ENCODE peak calls at places on chromosomes 7 and 10, in seven cellular contexts. P is right atrium auricular region, N is left ventricle myocardium inferior, D is astrocyte of the spinal cord, Z is choroid plexus epithelial cell, V is breast epithelium, A is neural progenitor cell. X is an unnamed sample.

GRCh38 chr7:55570218-55570873 is 2.0 kb downstream of the VOPP1 start:
- DNase-seq in Z (no peak), D (no peak), N (no peak), P (no peak), V (no peak), A (no peak), X (peak)

GRCh38 chr7:46072722-46073121 is 151.7 kb upstream of the IGFBP3 start:
- DNase-seq in Z (peak), D (peak), N (no peak), V (no peak), P (no peak), A (no peak), X (peak)

GRCh38 chr10:71878327-71879034 is 27.4 kb upstream of the PSAP start:
- DNase-seq in N (peak), D (no peak), A (peak), V (no peak), Z (no peak), P (no peak), X (no peak)

GRCh38 chr10:48429309-48429708 is 122.8 kb downstream of the MAPK8 start:
- DNase-seq in A (peak), Z (no peak), V (no peak), N (no peak), D (no peak), P (no peak), X (no peak)

GRCh38 chr7:910441-910861 is 34.1 kb downstream of the GET4 start:
- DNase-seq in A (no peak), Z (no peak), V (no peak), D (no peak), P (no peak), N (no peak), X (no peak)

GRCh38 chr7:112462236-112462635 is 12.0 kb downstream of the IFRD1 start:
- DNase-seq in Z (peak), V (no peak), N (no peak), P (no peak), D (peak), A (no peak), X (peak)

GRCh38 chr10:46318808-46319207 is 32.0 kb downstream of the ANTXRL start:
- DNase-seq in A (no peak), V (no peak), N (no peak), P (peak), D (no peak), Z (no peak), X (no peak)

GRCh38 chr10:43084812-43085211 is 7.9 kb downstream of the RET start:
- DNase-seq in V (no peak), A (no peak), P (no peak), D (no peak), Z (no peak), N (no peak), X (no peak)

GRCh38 chr10:126417220-126417825 is 29.0 kb upstream of the ADAM12 start:
- DNase-seq in D (no peak), P (no peak), V (no peak), N (no peak), A (no peak), Z (no peak), X (no peak)

GRCh38 chr10:23512355-23513058 is 73.6 kb downstream of the OTUD1 start:
- DNase-seq in P (no peak), V (no peak), D (peak), A (no peak), N (no peak), Z (peak), X (peak)

GRCh38 chr10:91349381-91349780 is 60.8 kb upstream of the HECTD2 start:
- DNase-seq in P (peak), N (no peak), V (no peak), Z (peak), D (peak), A (no peak), X (peak)

GRCh38 chr7:91892821-91893340 is 12.4 kb upstream of the MTERF1 start:
- DNase-seq in A (peak), P (no peak), Z (peak), D (peak), V (no peak), N (no peak), X (peak)

GRCh38 chr10:103265712-103266329 is 11.1 kb upstream of the INA start:
- DNase-seq in Z (peak), N (no peak), A (peak), D (peak), V (peak), P (peak), X (peak)

GRCh38 chr10:88091490-88092061 is 228.2 kb downstream of the PTEN start:
- DNase-seq in P (no peak), Z (no peak), A (no peak), N (no peak), V (no peak), D (no peak), X (no peak)

GRCh38 chr10:8057636-8058273 is 3.3 kb downstream of the GATA3 start:
- DNase-seq in N (no peak), P (no peak), A (peak), Z (no peak), D (no peak), V (no peak), X (no peak)

GRCh38 chr7:27182861-27183681 is 2.0 kb downstream of the HOXA11 start:
- DNase-seq in P (no peak), A (peak), N (no peak), Z (no peak), V (peak), D (no peak), X (no peak)

GRCh38 chr7:868189-868486 is 8.2 kb upstream of the GET4 start:
- DNase-seq in Z (no peak), D (no peak), N (no peak), P (no peak), A (no peak), V (no peak), X (no peak)

GRCh38 chr10:86376852-86377796 is 10.5 kb upstream of the GRID1 start:
- DNase-seq in D (peak), N (peak), A (peak), Z (peak), V (peak), P (peak), X (peak)

GRCh38 chr7:2004841-2005351 is 227.8 kb downstream of the MAD1L1 start:
- DNase-seq in N (peak), D (no peak), P (no peak), V (no peak), Z (no peak), A (no peak), X (no peak)

GRCh38 chr10:46028584-46029570 is 1.5 kb downstream of the NCOA4 start:
- DNase-seq in A (peak), D (peak), P (no peak), Z (peak), N (no peak), V (no peak), X (peak)

GRCh38 chr7:30080818-30081217 is 52.6 kb downstream of the PLEKHA8 start:
- DNase-seq in Z (no peak), V (no peak), D (no peak), A (no peak), N (no peak), P (no peak), X (no peak)

GRCh38 chr7:143321734-143322133 is 5.8 kb downstream of the CLCN1 start:
- DNase-seq in N (no peak), Z (no peak), D (no peak), P (peak), V (no peak), A (no peak), X (no peak)

GRCh38 chr10:130046591-130046990 is 64.0 kb downstream of the C10orf143 start:
- DNase-seq in D (no peak), A (no peak), P (no peak), N (no peak), Z (no peak), V (no peak), X (no peak)

GRCh38 chr10:99941942-99942835 is 67.6 kb downstream of the DNMBP start:
- DNase-seq in Z (peak), N (no peak), V (no peak), D (peak), P (no peak), A (no peak), X (peak)

GRCh38 chr10:26799342-26799741 is 61.4 kb downstream of the ABI1 start:
- DNase-seq in V (no peak), A (no peak), P (no peak), D (no peak), Z (no peak), N (no peak), X (no peak)

GRCh38 chr7:29078286-29078685 is 68.1 kb downstream of the CPVL start:
- DNase-seq in N (no peak), A (no peak), Z (no peak), D (no peak), V (no peak), P (no peak), X (no peak)

GRCh38 chr7:157405501-157405900 is 68.7 kb downstream of the DNAJB6 start:
- DNase-seq in P (no peak), Z (no peak), V (no peak), N (no peak), D (no peak), A (no peak), X (no peak)

GRCh38 chr10:12513775-12514663 is 164.7 kb downstream of the CAMK1D start:
- DNase-seq in D (no peak), N (no peak), Z (no peak), V (no peak), A (no peak), P (peak), X (no peak)

GRCh38 chr7:128407751-128408708 is 1.8 kb downstream of the IMPDH1 start:
- DNase-seq in N (no peak), D (no peak), V (no peak), Z (no peak), P (no peak), A (peak), X (no peak)

GRCh38 chr7:8305625-8306388 is 43.8 kb upstream of the ICA1 start:
- DNase-seq in A (no peak), N (no peak), V (no peak), P (no peak), D (no peak), Z (no peak), X (no peak)

GRCh38 chr7:37033141-37033540 is 308.8 kb upstream of the AOAH start:
- DNase-seq in N (no peak), A (no peak), V (no peak), Z (no peak), P (no peak), D (no peak), X (no peak)

GRCh38 chr10:92846-93245 is 42.4 kb upstream of the ZMYND11 start:
- DNase-seq in N (no peak), D (no peak), V (no peak), Z (no peak), P (no peak), A (no peak), X (no peak)

GRCh38 chr10:90161-90560 is 41.1 kb upstream of the TUBB8 start:
- DNase-seq in A (no peak), P (no peak), Z (no peak), V (no peak), N (no peak), D (no peak), X (no peak)

GRCh38 chr10:91313-91712 is 42.2 kb upstream of the TUBB8 start:
- DNase-seq in V (no peak), D (no peak), Z (no peak), P (no peak), N (peak), A (no peak), X (no peak)

GRCh38 chr10:94613-95012 is 40.6 kb upstream of the ZMYND11 start:
- DNase-seq in Z (no peak), D (no peak), A (no peak), N (no peak), P (no peak), V (no peak), X (no peak)

DNA sequence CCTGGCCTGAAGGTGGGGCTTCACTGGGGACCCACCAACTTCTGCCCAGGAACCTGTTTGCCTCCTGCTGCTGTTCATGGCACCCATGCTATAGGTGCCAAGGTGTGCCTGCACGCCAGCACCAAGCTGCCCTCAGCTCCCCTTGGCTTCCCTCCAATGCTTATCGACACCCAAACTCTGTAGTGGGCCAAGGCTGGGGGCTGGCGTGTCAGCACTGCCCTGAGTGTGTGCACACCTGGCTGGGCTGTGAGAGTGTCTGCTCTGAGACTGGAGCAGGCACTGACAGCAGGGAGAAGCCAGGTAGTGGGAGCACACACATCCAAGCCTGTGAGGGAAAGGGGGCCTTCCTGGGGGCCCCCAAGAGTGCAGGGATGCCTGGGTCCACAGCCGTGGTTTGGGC is 43.1 kb upstream of the TUBB8 start:
- DNase-seq in Z (no peak), V (no peak), A (no peak), P (no peak), D (no peak), N (no peak), X (no peak)
- H3K4me3 ChIP-seq in Z (no peak), V (no peak), A (no peak), P (no peak), D (no peak), N (no peak), X (no peak)

DNA sequence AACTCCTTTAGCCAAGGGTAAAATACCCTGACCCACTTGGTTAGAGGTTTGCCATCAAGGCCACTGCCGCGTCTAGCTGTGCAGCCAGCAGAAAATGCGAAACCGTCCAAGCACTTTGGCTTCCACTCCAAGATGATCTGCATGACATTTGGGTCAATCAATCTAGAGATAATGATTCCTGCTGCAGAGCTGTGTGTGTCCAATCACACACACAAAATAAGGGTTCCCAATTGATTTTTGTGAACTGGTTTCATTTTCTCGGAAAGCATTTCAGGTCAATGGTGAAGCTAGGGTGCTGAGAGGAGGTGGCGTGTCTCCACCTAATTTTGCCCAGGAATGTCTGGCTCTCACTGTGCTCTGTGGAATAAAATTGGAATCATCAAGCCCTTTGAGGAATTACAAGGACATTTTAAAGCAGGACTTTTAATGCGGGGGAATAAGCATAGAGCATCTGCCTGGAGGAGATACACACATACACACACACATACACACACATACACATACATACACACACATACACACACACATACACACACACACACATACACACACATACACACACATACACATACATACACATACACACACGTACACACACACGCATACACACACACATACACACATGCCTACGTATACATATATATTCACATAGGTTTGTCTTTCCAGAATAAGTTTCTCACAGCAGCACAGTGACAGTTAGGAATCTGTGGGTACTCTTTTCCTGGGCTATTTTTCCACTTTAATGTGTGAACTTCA is 59.5 kb downstream of the ACADSB start:
- DNase-seq in A (no peak), N (no peak), D (no peak), P (no peak), V (no peak), Z (no peak), X (no peak)
- H3K4me3 ChIP-seq in A (no peak), N (no peak), D (no peak), P (no peak), V (no peak), Z (no peak), X (no peak)

DNA sequence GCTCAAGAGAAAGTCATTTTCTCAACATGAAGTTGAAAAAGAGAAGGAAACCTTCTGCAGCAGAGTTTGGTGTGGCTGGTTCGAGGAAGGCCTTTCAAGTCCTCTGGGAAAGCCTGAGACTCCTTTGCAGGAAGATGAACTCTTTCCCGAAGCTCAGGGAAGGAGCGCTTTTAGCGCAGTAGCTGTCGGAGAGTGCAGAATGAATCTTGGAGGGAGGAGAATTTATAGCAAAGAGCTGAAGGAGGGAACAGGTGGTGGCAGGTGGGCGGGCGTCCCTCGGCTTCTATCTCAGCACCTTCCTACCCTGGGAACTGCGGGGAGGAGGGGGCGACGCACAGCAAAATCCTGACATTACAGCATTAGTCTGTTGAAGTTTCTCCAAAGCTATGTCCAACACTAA is at the start of gene ATOH7:
- DNase-seq in N (no peak), P (no peak), A (peak), V (no peak), D (no peak), Z (no peak), X (peak)
- H3K4me3 ChIP-seq in N (peak), P (peak), A (peak), V (peak), D (peak), Z (peak), X (peak)

DNA sequence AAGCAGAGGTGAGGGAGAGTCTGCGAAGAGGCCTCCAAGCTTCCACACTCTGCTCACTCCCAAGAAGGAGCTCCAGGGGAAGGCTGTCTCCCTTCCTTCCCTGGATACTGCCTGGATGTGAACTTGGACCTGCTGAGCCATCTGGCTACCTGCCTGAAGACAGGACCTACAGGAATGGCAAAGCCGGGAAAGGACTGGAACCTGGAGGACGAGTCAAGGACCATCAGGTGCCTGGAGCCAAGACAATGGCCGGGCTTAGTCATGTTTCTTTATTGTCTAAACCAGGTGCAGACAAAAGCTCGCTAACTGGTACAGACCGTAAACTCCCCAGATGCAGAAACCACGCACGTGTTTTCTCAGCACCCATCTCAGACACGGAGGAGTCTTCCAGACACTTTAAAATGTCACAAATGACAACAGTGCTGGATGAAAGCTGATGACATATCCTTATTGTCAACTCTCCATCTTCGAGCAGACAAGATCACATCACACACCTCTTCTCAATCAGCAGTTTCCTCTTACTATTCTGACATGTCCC is 12.1 kb downstream of the ASB13 start:
- DNase-seq in N (no peak), V (no peak), Z (no peak), P (no peak), D (no peak), A (no peak), X (no peak)
- H3K4me3 ChIP-seq in N (no peak), V (no peak), Z (no peak), P (no peak), D (no peak), A (no peak), X (no peak)

DNA sequence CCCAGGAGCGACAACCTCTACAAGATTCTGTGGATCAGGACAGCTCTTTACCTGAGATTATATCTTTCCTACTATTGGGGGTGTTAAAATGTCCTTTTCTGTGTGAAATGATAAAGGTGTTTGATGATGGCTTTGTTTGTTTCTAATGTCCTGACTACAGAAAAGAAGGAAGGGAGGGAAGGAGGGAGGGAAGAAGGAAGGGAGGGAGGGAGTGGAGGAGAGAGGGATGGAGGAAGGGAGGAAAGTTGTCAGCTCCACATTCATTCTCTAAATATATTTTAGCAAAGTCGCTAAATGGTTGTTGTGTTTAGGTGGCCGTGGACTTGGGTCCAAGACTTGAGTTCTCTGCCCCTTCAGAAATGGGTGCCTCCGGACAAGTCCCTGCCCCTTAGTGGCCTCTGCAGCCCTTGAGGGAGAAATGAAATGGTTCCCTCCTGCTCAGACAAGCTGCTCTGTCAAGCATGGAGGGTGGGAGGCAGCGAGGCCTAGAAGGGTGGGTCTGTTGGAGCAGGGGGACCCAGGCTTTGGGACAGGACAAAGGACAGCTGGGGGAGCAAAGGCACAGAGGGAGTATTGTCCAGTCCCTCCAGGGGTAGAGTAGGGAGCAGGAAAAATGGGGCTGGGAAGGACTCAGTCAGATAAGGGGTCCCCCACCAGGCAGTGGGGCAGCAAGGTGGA is 4.4 kb downstream of the RGS10 start:
- DNase-seq in Z (no peak), D (no peak), P (no peak), V (peak), A (no peak), N (no peak), X (no peak)
- H3K4me3 ChIP-seq in Z (no peak), D (no peak), P (no peak), V (no peak), A (no peak), N (no peak), X (no peak)

GRCh38 chr10:110701618-110701971 is 57.5 kb downstream of the RBM20 start:
- DNase-seq in D (no peak), N (no peak), P (no peak), Z (no peak), V (no peak), A (peak), X (no peak)
- H3K4me3 ChIP-seq in D (no peak), N (peak), P (no peak), Z (no peak), V (no peak), A (no peak), X (no peak)

DNA sequence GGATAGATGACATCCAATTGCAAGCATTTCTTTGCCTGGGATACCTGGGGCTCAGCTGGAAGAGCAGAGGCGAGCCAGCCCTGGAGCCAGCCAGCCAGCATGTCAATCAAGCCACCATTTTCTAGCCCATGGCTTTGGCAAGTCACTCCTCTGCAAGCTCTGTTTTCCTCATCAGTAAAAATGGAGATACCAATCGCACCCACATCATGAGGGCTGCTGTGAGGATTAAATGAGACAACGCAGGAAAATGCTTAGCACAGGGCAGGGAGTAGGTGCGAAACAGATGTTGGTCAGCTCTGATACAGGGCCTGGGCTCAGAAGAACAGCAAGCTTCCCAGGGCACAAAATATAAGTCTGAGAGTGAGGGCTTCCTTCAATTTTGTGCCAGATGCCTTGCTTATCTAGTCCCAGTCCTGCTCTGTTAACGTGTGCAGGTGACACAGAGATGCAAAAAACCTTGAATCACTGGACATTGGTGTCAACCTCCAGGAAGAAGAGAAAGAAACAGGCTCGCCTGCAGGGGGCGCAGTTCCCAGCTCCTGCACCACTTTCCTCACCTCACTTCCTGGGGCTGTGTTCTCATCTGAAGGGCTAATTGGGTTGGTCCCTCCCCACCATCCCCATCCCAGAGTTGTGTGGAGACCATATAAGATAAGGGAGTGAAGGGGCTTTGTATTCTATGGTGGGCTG is 72.8 kb upstream of the CACUL1 start:
- DNase-seq in P (no peak), Z (no peak), N (no peak), A (no peak), V (no peak), D (no peak), X (no peak)
- H3K4me3 ChIP-seq in P (no peak), Z (no peak), N (no peak), A (no peak), V (no peak), D (no peak), X (no peak)